ENCODE peak calls at places on chromosomes 11 and 22, in seven cellular contexts. R is activated CD4-positive, alpha-beta T cell treated with anti-CD3 and anti-CD28 coated beads for 1 hour; L is NCI-H748 treated with DMSO at 0.1 percent for 48 hours; K is heart left ventricle; O is frontal cortex; N is body of pancreas; G is non-pigmented ciliary epithelial cell. Z is an unnamed sample.

GRCh38 chr11:61737636-61738386 is 14.6 kb upstream of the MYRF start:
- DNase-seq in R (no peak), L (no peak), K (no peak), O (no peak), N (no peak), G (no peak), Z (no peak)

GRCh38 chr22:22110548-22111266 is 128.1 kb upstream of the TOP3B start:
- DNase-seq in R (no peak), L (no peak), K (peak), O (peak), N (peak), G (peak), Z (peak)

GRCh38 chr22:43378011-43378704 is 33.7 kb upstream of the MPPED1 start:
- DNase-seq in R (no peak), L (no peak), K (no peak), O (no peak), N (peak), G (no peak), Z (no peak)

GRCh38 chr11:882593-882992 is 28.0 kb downstream of the CHID1 start:
- DNase-seq in R (no peak), L (no peak), K (no peak), O (no peak), N (no peak), G (no peak), Z (no peak)

GRCh38 chr22:19127329-19128008 is 3.6 kb upstream of the TSSK2 start:
- DNase-seq in R (no peak), L (no peak), K (no peak), O (no peak), N (peak), G (no peak), Z (no peak)

GRCh38 chr22:19419086-19419463 is 12.5 kb downstream of the HIRA start:
- DNase-seq in R (no peak), L (no peak), K (no peak), O (no peak), N (no peak), G (no peak), Z (no peak)

GRCh38 chr11:128146926-128147605 is 440.3 kb downstream of the ETS1 start:
- DNase-seq in R (no peak), L (no peak), K (no peak), O (no peak), N (no peak), G (no peak), Z (peak)

GRCh38 chr11:6655020-6655789 is 404 bp downstream of the DCHS1 start:
- DNase-seq in R (no peak), L (no peak), K (peak), O (peak), N (peak), G (no peak), Z (no peak)